ENCODE peak calls at places on chromosomes 7 and 10, in six cellular contexts. One of them, this sample, is unnamed.

GRCh38 chr10:33661580-33662269 is 327.3 kb upstream of the NRP1 start:
- DNase-seq in endothelial cell of umbilical vein: peak; percentile 54
- DNase-seq in A549: peak; percentile 42
- DNase-seq in K562: no peak
- DNase-seq in H1: no peak
- DNase-seq in HepG2: peak; percentile 41
- DNase-seq in this sample: no peak

GRCh38 chr7:121755818-121756501 is 117.0 kb upstream of the PTPRZ1 start:
- DNase-seq in endothelial cell of umbilical vein: no peak
- DNase-seq in A549: no peak
- DNase-seq in K562: no peak
- DNase-seq in H1: no peak
- DNase-seq in HepG2: no peak
- DNase-seq in this sample: no peak

GRCh38 chr10:80070068-80070467 is 8.4 kb upstream of the TMEM254 start:
- DNase-seq in endothelial cell of umbilical vein: no peak
- DNase-seq in A549: no peak
- DNase-seq in K562: no peak
- DNase-seq in H1: no peak
- DNase-seq in HepG2: no peak
- DNase-seq in this sample: no peak

GRCh38 chr7:107614425-107614824 is 34.4 kb downstream of the BCAP29 start:
- DNase-seq in endothelial cell of umbilical vein: no peak
- DNase-seq in A549: no peak
- DNase-seq in K562: no peak
- DNase-seq in H1: no peak
- DNase-seq in HepG2: peak; percentile 15
- DNase-seq in this sample: no peak

GRCh38 chr7:159030490-159031134 is 114.1 kb downstream of the VIPR2 start:
- DNase-seq in endothelial cell of umbilical vein: peak; percentile 19
- DNase-seq in A549: peak; percentile 83
- DNase-seq in K562: peak; percentile 90
- DNase-seq in H1: peak; percentile 27
- DNase-seq in HepG2: peak; percentile 46
- DNase-seq in this sample: peak; percentile 88

GRCh38 chr7:108257954-108258353 is 127.8 kb upstream of the LAMB4 start:
- DNase-seq in endothelial cell of umbilical vein: no peak
- DNase-seq in A549: no peak
- DNase-seq in K562: no peak
- DNase-seq in H1: no peak
- DNase-seq in HepG2: no peak
- DNase-seq in this sample: no peak

GRCh38 chr10:117938104-117938503 is 108.6 kb downstream of the RAB11FIP2 start:
- DNase-seq in endothelial cell of umbilical vein: no peak
- DNase-seq in A549: no peak
- DNase-seq in K562: no peak
- DNase-seq in H1: no peak
- DNase-seq in HepG2: no peak
- DNase-seq in this sample: no peak

GRCh38 chr10:13310518-13311176 is 10.8 kb upstream of the PHYH start:
- DNase-seq in endothelial cell of umbilical vein: no peak
- DNase-seq in A549: no peak
- DNase-seq in K562: no peak
- DNase-seq in H1: no peak
- DNase-seq in HepG2: no peak
- DNase-seq in this sample: no peak

GRCh38 chr10:36677170-36677768 is 448.1 kb upstream of the ANKRD30A start:
- DNase-seq in endothelial cell of umbilical vein: no peak
- DNase-seq in A549: no peak
- DNase-seq in K562: no peak
- DNase-seq in H1: no peak
- DNase-seq in HepG2: no peak
- DNase-seq in this sample: no peak

GRCh38 chr10:62185914-62186692 is 82.5 kb downstream of the RTKN2 start:
- DNase-seq in endothelial cell of umbilical vein: no peak
- DNase-seq in A549: no peak
- DNase-seq in K562: no peak
- DNase-seq in H1: no peak
- DNase-seq in HepG2: no peak
- DNase-seq in this sample: no peak

DNA sequence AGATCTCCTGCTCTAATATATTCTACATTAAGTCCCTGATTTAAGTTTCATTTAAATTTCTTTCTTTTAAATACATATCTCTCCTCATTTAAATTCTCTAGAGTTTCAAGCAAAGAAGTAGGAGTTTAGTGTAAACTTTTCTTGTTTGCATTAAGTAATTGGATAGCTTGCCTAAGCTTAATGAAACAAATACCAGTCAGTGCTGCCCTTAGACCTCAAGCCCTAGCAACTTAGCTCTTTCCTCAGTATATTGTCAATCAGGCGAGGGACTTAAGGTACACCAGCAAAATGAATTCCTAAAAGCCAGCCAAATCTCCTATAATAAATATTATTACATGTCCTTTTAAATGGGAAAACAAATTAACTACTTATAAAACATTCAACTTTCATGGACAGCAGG is 101.5 kb downstream of the CHCHD3 start:
- DNase-seq in endothelial cell of umbilical vein: no peak
- DNase-seq in A549: no peak
- DNase-seq in K562: no peak
- DNase-seq in H1: no peak
- DNase-seq in HepG2: no peak
- DNase-seq in this sample: no peak
- TF ChIP-seq JUN in endothelial cell of umbilical vein: no peak
- TF ChIP-seq JUN in A549: no peak
- TF ChIP-seq JUN in K562: no peak
- TF ChIP-seq JUN in H1: no peak
- TF ChIP-seq JUN in HepG2: no peak
- TF ChIP-seq JUN in this sample: no peak

DNA sequence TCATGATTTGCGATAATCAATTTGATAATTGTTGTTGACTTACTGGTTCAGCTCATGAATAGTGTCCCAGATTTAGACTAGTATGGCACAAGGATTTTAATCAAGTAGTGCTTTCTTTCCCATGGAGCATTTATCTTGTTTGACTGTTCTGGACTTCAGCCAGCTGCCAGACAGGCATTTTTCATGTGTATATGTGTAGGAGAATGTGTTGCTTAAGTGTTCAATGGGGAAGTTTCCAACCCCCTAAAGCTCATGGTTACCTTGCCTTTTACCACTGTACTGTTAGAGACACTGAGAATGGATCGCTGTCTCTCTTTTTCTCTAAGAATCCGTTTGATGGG is 103.9 kb downstream of the LRRC4 start:
- DNase-seq in endothelial cell of umbilical vein: peak; percentile 29
- DNase-seq in A549: no peak
- DNase-seq in K562: no peak
- DNase-seq in H1: no peak
- DNase-seq in HepG2: peak; percentile 10
- DNase-seq in this sample: no peak
- TF ChIP-seq JUN in endothelial cell of umbilical vein: no peak
- TF ChIP-seq JUN in A549: no peak
- TF ChIP-seq JUN in K562: no peak
- TF ChIP-seq JUN in H1: no peak
- TF ChIP-seq JUN in HepG2: no peak
- TF ChIP-seq JUN in this sample: no peak

GRCh38 chr7:149884541-149884940 is 10.8 kb downstream of the ATP6V0E2 start:
- DNase-seq in endothelial cell of umbilical vein: no peak
- DNase-seq in A549: no peak
- DNase-seq in K562: no peak
- DNase-seq in H1: no peak
- DNase-seq in HepG2: no peak
- DNase-seq in this sample: no peak
- TF ChIP-seq JUN in endothelial cell of umbilical vein: no peak
- TF ChIP-seq JUN in A549: no peak
- TF ChIP-seq JUN in K562: no peak
- TF ChIP-seq JUN in H1: no peak
- TF ChIP-seq JUN in HepG2: no peak
- TF ChIP-seq JUN in this sample: no peak

GRCh38 chr10:110637558-110638053 is 6.5 kb upstream of the RBM20 start:
- DNase-seq in endothelial cell of umbilical vein: no peak
- DNase-seq in A549: no peak
- DNase-seq in K562: no peak
- DNase-seq in H1: no peak
- DNase-seq in HepG2: no peak
- DNase-seq in this sample: no peak

GRCh38 chr10:110634527-110635209 is 9.5 kb upstream of the RBM20 start:
- DNase-seq in endothelial cell of umbilical vein: no peak
- DNase-seq in A549: no peak
- DNase-seq in K562: no peak
- DNase-seq in H1: no peak
- DNase-seq in HepG2: no peak
- DNase-seq in this sample: no peak

GRCh38 chr10:110636572-110636931 is 7.6 kb upstream of the RBM20 start:
- DNase-seq in endothelial cell of umbilical vein: no peak
- DNase-seq in A549: no peak
- DNase-seq in K562: no peak
- DNase-seq in H1: no peak
- DNase-seq in HepG2: no peak
- DNase-seq in this sample: no peak

GRCh38 chr10:110638319-110638718 is 5.8 kb upstream of the RBM20 start:
- DNase-seq in endothelial cell of umbilical vein: no peak
- DNase-seq in A549: no peak
- DNase-seq in K562: no peak
- DNase-seq in H1: no peak
- DNase-seq in HepG2: no peak
- DNase-seq in this sample: no peak

DNA sequence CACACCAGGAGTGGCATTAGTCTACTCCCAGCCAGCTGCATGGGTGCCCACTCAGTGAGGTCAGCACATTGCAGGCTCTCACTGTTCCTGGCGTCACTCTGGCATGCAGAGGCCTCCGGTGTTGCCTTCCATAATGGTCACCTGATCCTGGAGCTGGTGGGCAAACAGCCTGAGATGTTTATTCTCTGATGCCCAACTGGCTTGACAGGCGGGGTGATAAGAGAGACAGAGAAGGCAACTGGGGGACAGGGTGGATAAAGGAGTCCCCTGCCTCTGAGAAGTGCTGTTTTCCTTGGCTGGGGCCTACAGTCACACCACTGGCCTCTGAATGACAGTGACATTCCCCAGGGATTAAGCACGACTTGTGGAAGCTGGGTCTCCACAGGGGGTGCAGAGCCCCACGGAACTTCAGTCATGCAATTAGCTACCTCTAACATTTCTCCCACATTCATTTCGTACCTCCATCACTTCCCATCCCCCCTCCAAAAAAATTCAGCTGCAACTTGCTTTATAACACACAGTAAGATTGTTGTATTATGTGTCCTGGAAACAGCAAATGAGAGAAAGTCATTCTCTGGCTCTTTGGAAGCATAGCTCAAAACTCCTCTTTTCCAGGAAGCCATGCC is 7.1 kb upstream of the RBM20 start:
- DNase-seq in endothelial cell of umbilical vein: no peak
- DNase-seq in A549: no peak
- DNase-seq in K562: no peak
- DNase-seq in H1: no peak
- DNase-seq in HepG2: peak; percentile 15
- DNase-seq in this sample: no peak
- TF ChIP-seq JUN in endothelial cell of umbilical vein: no peak
- TF ChIP-seq JUN in A549: no peak
- TF ChIP-seq JUN in K562: no peak
- TF ChIP-seq JUN in H1: no peak
- TF ChIP-seq JUN in HepG2: no peak
- TF ChIP-seq JUN in this sample: no peak

GRCh38 chr7:41501016-41501415 is 201.9 kb downstream of the INHBA start:
- DNase-seq in endothelial cell of umbilical vein: no peak
- DNase-seq in A549: no peak
- DNase-seq in K562: no peak
- DNase-seq in H1: no peak
- DNase-seq in HepG2: no peak
- DNase-seq in this sample: no peak
- TF ChIP-seq JUN in endothelial cell of umbilical vein: no peak
- TF ChIP-seq JUN in A549: no peak
- TF ChIP-seq JUN in K562: no peak
- TF ChIP-seq JUN in H1: no peak
- TF ChIP-seq JUN in HepG2: no peak
- TF ChIP-seq JUN in this sample: no peak

GRCh38 chr7:55971045-55971444 is 6.7 kb downstream of the NIPSNAP2 start:
- DNase-seq in endothelial cell of umbilical vein: no peak
- DNase-seq in A549: no peak
- DNase-seq in K562: no peak
- DNase-seq in H1: no peak
- DNase-seq in HepG2: no peak
- DNase-seq in this sample: no peak
- TF ChIP-seq JUN in endothelial cell of umbilical vein: no peak
- TF ChIP-seq JUN in A549: no peak
- TF ChIP-seq JUN in K562: no peak
- TF ChIP-seq JUN in H1: no peak
- TF ChIP-seq JUN in HepG2: no peak
- TF ChIP-seq JUN in this sample: no peak

DNA sequence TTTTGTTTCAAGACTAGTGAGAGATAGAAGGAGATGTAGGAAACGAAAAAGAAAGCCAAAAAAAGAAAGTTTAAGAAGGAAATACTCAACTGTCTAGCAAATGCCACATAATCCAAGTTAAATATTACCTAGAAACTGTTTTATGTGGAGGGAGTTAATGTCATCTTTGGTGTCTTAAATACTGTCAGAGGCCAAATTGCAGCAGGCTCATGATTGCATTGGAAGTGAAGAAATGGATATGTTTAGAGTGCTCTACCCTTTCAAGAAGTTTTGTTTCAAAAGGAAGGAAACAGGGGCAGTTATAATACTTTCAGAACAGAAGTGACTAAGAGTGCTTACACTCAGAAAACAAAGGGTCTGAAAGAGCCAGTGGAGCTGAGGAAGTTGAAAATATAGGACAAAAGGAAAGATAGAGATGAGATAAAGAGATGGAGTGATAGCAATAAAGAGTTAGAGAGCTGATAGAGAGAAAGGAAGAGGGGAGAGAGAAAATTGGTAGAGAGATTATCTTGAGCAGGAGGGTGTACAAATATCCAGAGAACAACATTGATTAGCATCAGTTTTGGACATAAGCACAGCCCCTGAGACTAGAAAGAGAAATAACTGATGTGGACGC is 28.0 kb upstream of the GNAI1 start:
- DNase-seq in endothelial cell of umbilical vein: peak; percentile 85
- DNase-seq in A549: no peak
- DNase-seq in K562: no peak
- DNase-seq in H1: no peak
- DNase-seq in HepG2: no peak
- DNase-seq in this sample: no peak
- TF ChIP-seq JUN in endothelial cell of umbilical vein: peak; percentile 37
- TF ChIP-seq JUN in A549: no peak
- TF ChIP-seq JUN in K562: no peak
- TF ChIP-seq JUN in H1: no peak
- TF ChIP-seq JUN in HepG2: no peak
- TF ChIP-seq JUN in this sample: no peak

DNA sequence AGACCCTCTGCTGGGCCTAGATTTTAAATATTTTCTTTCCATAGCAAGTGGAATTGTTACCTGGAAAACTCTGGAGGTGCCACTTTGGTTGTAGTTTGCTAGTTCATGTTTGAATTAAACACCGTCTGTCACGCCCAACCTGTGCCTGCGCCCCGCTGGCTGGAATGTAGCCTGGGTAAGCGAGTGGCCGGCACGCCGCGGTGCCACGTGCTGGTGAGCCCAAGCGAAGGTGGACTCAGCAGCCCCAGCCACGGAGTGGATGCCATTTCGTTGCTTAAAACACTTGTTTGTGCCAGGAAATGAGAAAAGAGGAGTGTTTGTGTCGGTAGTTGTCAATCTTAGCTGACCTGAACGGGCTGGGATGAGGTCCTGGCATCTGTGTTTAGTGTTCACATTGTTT is 2.7 kb downstream of the GET4 start:
- DNase-seq in endothelial cell of umbilical vein: no peak
- DNase-seq in A549: no peak
- DNase-seq in K562: no peak
- DNase-seq in H1: no peak
- DNase-seq in HepG2: no peak
- DNase-seq in this sample: no peak
- TF ChIP-seq JUN in endothelial cell of umbilical vein: no peak
- TF ChIP-seq JUN in A549: no peak
- TF ChIP-seq JUN in K562: no peak
- TF ChIP-seq JUN in H1: no peak
- TF ChIP-seq JUN in HepG2: no peak
- TF ChIP-seq JUN in this sample: no peak

This sample was measured in WTC11.